ENCODE peak calls at places on chromosome 22, in nine cellular contexts. A, L, V, Y, F, G, W, H and X are unnamed samples.

GRCh38 chr22:30159561-30160353 is 79.5 kb downstream of the HORMAD2 start:
- DNase-seq in G (no peak), Y (peak; percentile 67), V (no peak), H (peak; percentile 52), W (no peak), L (peak; percentile 86), A (no peak), F (no peak), X (no peak)

GRCh38 chr22:20324139-20324516 is 4.3 kb upstream of the DGCR6L start:
- DNase-seq in G (no peak), A (no peak), W (no peak), H (no peak), V (no peak), Y (peak; percentile 11), L (no peak), F (no peak), X (no peak)

GRCh38 chr22:38203090-38203810 is 1.5 kb downstream of the MAFF start:
- DNase-seq in L (peak; percentile 53), V (peak; percentile 71), A (no peak), G (no peak), W (no peak), Y (peak; percentile 60), F (no peak), H (peak; percentile 68), X (peak; percentile 75)

GRCh38 chr22:29470159-29470855 is 9.7 kb upstream of the NEFH start:
- DNase-seq in W (peak; percentile 33), F (peak; percentile 35), L (peak; percentile 24), H (peak; percentile 64), G (no peak), V (peak; percentile 37), Y (no peak), A (peak; percentile 84), X (peak; percentile 86)

GRCh38 chr22:38236786-38237185 is 35.0 kb downstream of the MAFF start:
- DNase-seq in L (no peak), A (no peak), H (no peak), W (no peak), Y (peak; percentile 83), G (no peak), V (no peak), F (no peak), X (no peak)

GRCh38 chr22:38718414-38718813 is 12.7 kb downstream of the GTPBP1 start:
- DNase-seq in Y (peak; percentile 85), F (no peak), H (peak; percentile 76), G (no peak), V (peak; percentile 27), A (no peak), W (no peak), L (peak; percentile 81), X (no peak)

GRCh38 chr22:18110194-18110943 is at the start of gene TUBA8:
- DNase-seq in L (peak; percentile 16), A (peak; percentile 30), V (peak; percentile 57), F (peak; percentile 46), G (no peak), W (peak; percentile 65), Y (peak; percentile 27), H (peak; percentile 25), X (no peak)

GRCh38 chr22:38353142-38353629 is 36.0 kb upstream of the CSNK1E start:
- DNase-seq in W (peak; percentile 72), F (peak; percentile 63), G (peak; percentile 76), Y (peak; percentile 63), H (peak; percentile 52), A (peak; percentile 46), V (peak; percentile 86), L (peak; percentile 27), X (peak; percentile 66)

GRCh38 chr22:46507451-46508390 is 29.7 kb downstream of the CELSR1 start:
- DNase-seq in F (no peak), Y (no peak), W (no peak), G (no peak), H (no peak), V (no peak), L (no peak), A (no peak), X (no peak)

GRCh38 chr22:30186048-30186447 is 60.5 kb downstream of the LIF start:
- DNase-seq in H (no peak), L (no peak), A (no peak), F (no peak), Y (peak; percentile 45), W (no peak), G (no peak), V (no peak), X (no peak)

DNA sequence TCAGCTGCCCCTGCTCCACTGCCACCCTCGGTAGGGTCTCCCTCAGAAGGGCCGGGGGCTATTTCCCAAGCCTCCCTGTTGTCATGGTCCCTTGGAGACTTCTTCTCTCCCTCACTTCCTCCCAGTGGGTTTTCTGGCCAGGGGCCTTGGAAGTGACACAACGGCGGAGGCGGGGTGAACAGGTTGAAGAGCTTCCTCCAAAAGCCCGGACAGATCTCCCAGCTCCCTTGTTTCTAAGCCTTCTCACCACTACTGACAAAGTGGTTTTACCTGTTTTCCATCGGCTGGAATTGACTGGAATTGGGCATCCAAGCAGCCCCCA is 14.5 kb downstream of the MYH9 start:
- DNase-seq in F (no peak), V (no peak), W (peak; percentile 60), G (no peak), Y (peak; percentile 58), H (no peak), L (peak; percentile 9), A (no peak), X (peak; percentile 85)
- H3K4me1 ChIP-seq in F (peaks cover 100% of the 10 kb centered on the region), V (peaks cover 40% of the 10 kb centered on the region), W (peaks cover 100% of the 10 kb centered on the region), G (peaks cover 84% of the 10 kb centered on the region), Y (peaks cover 76% of the 10 kb centered on the region), H (peaks cover 92% of the 10 kb centered on the region), L (peaks cover 57% of the 10 kb centered on the region), A (peaks cover 43% of the 10 kb centered on the region), X (peaks cover 79% of the 10 kb centered on the region)

GRCh38 chr22:49724030-49724892 is 103.4 kb downstream of the BRD1 start:
- DNase-seq in Y (peak; percentile 3), F (no peak), L (no peak), G (peak; percentile 53), H (no peak), W (no peak), A (no peak), V (no peak), X (no peak)
- H3K9me3 ChIP-seq in Y (no peaks in the 10 kb centered on the region), F (no peaks in the 10 kb centered on the region), L (no peaks in the 10 kb centered on the region), G (no peaks in the 10 kb centered on the region), H (peaks cover 3% of the 10 kb centered on the region), W (no peaks in the 10 kb centered on the region), A (no peaks in the 10 kb centered on the region), V (no peaks in the 10 kb centered on the region), X (no peaks in the 10 kb centered on the region)

DNA sequence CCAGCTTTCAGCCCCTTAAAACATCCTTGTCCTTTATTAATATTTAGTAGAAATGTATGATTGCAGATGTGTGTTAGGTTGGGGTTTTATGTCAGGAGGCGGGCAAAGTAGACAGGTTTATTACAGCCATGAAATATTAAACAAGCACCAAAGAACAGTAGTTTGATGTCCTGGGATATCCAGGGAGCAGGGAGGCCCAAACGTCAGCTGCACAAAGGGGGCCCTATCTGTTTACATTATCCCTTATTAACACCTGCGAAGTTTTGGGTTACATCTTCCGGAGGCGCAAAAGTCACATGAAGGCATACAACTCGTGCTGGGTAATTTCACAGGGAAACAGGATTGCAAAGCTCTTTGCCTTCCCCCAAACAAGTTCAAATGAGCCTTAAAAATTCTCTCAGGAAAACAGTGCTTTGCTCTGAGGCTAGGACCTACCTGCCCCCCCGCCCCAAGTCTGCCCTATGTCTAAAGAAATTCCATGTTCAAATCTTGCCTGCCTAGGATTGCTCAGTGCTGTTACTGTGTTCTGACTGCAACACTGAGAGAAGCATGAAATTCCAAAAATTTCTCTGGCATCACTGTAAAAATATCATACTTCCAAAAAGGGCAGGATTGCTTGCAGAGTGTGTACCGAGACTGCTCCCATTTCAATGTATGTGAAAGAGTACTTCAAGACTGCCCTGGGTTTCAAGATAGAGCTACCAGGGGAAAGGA is 8.9 kb downstream of the MN1 start:
- DNase-seq in A (no peak), F (no peak), L (no peak), G (no peak), Y (no peak), H (no peak), V (no peak), W (no peak), X (no peak)
- H3K4me1 ChIP-seq in A (peaks cover 53% of the 10 kb centered on the region), F (peaks cover 16% of the 10 kb centered on the region), L (peaks cover 7% of the 10 kb centered on the region), G (no peaks in the 10 kb centered on the region), Y (no peaks in the 10 kb centered on the region), H (no peaks in the 10 kb centered on the region), V (peaks cover 3% of the 10 kb centered on the region), W (peaks cover 61% of the 10 kb centered on the region), X (no peaks in the 10 kb centered on the region)

GRCh38 chr22:43504666-43505261 is 93.0 kb downstream of the MPPED1 start:
- DNase-seq in A (no peak), L (no peak), W (no peak), Y (no peak), V (no peak), H (no peak), F (no peak), G (no peak), X (no peak)
- H3K9me3 ChIP-seq in A (peaks cover 3% of the 10 kb centered on the region), L (peaks cover 24% of the 10 kb centered on the region), W (no peaks in the 10 kb centered on the region), Y (no peaks in the 10 kb centered on the region), V (no peaks in the 10 kb centered on the region), H (no peaks in the 10 kb centered on the region), F (no peaks in the 10 kb centered on the region), G (no peaks in the 10 kb centered on the region), X (no peaks in the 10 kb centered on the region)